ENCODE peak calls at places on chromosomes 13 and 19, in five cellular contexts. O is iPS-NIHi11, E is substantia nigra, G is A172, A is GM23248. Z is an unnamed sample.

GRCh38 chr13:21894091-21894490 is 223.2 kb downstream of the FGF9 start:
- DNase-seq in O (no peak), E (no peak), G (no peak), A (no peak), Z (no peak)

GRCh38 chr13:21330126-21330861 is 128.8 kb downstream of the ZDHHC20 start:
- DNase-seq in O (no peak), E (no peak), G (no peak), A (no peak), Z (no peak)

GRCh38 chr13:33678906-33679657 is 138.9 kb upstream of the RFC3 start:
- DNase-seq in O (peak; percentile 29), E (peak; percentile 58), G (peak; percentile 87), A (peak; percentile 79), Z (no peak)

GRCh38 chr13:26709461-26709860 is 51.1 kb downstream of the GPR12 start:
- DNase-seq in O (no peak), E (no peak), G (no peak), A (no peak), Z (no peak)

GRCh38 chr13:36131215-36131930 is at the start of gene DCLK1:
- DNase-seq in O (peak; percentile 64), E (peak; percentile 26), G (peak; percentile 14), A (peak; percentile 54), Z (no peak)

GRCh38 chr19:5436101-5436947 is 18.9 kb upstream of the ZNRF4 start:
- DNase-seq in O (peak; percentile 100), E (peak; percentile 16), G (peak; percentile 68), A (peak; percentile 90), Z (no peak)

GRCh38 chr19:51692065-51692915 is 840 bp upstream of the SPACA6 start:
- DNase-seq in O (no peak), E (no peak), G (no peak), A (no peak), Z (no peak)

GRCh38 chr19:1290245-1290698 is 4.6 kb downstream of the EFNA2 start:
- DNase-seq in O (no peak), E (no peak), G (no peak), A (no peak), Z (no peak)

GRCh38 chr13:106753241-106753640 is 185.3 kb upstream of the ARGLU1 start:
- DNase-seq in O (no peak), E (no peak), G (no peak), A (no peak), Z (no peak)

GRCh38 chr13:84844473-84844872 is 954.7 kb downstream of the SLITRK6 start:
- DNase-seq in O (no peak), E (no peak), G (peak; percentile 18), A (no peak), Z (no peak)

GRCh38 chr19:33405491-33406461 is 32.3 kb downstream of the CEBPG start:
- DNase-seq in O (no peak), E (peak; percentile 27), G (no peak), A (no peak), Z (no peak)

GRCh38 chr13:49633687-49634086 is 5.4 kb downstream of the ARL11 start:
- DNase-seq in O (no peak), E (no peak), G (no peak), A (no peak), Z (no peak)

GRCh38 chr13:46552302-46552680 is 679 bp upstream of the LRCH1 start:
- DNase-seq in O (no peak), E (no peak), G (no peak), A (peak; percentile 15), Z (no peak)

GRCh38 chr13:23876265-23876664 is 12.9 kb downstream of the MIPEP start:
- DNase-seq in O (peak; percentile 16), E (no peak), G (no peak), A (peak; percentile 58), Z (no peak)

GRCh38 chr13:51793570-51794273 is 10.2 kb downstream of the DHRS12 start:
- DNase-seq in O (no peak), E (no peak), G (peak; percentile 82), A (peak; percentile 90), Z (no peak)

Z was measured in NCI-H187 treated with DMSO at 0.1 percent for 48 hours.